ENCODE peak calls at places on chromosomes 11 and 22, in ten cellular contexts. J is esophagus squamous epithelium; U is tibial artery; N is A549; H is anterior cingulate cortex; Z is activated naive CD4-positive, alpha-beta T cell; B is mucosa of descending colon; Q is central memory CD4-positive, alpha-beta T cell; Y is NCI-H1092 treated with DMSO at 0.1 percent for 48 hours; O is hypothalamus. K is an unnamed sample.
A peak's percentile ranks its signal among the peaks of the same experiment; 100 is the strongest.

GRCh38 chr11:102664001-102664752 is 39.0 kb upstream of the MMP20 start:
- DNase-seq in B (no peak), U (no peak), H (no peak), J (no peak), N (no peak), O (no peak), Y (no peak), Z (no peak), Q (peak; percentile 1), K (no peak)

GRCh38 chr22:43467171-43467570 is 55.4 kb downstream of the MPPED1 start:
- DNase-seq in H (no peak), J (no peak), Z (no peak), Q (no peak), Y (no peak), N (no peak), O (peak; percentile 24), U (no peak), B (no peak), K (peak; percentile 12)

GRCh38 chr11:69618237-69618636 is 22.7 kb upstream of the CCND1 start:
- DNase-seq in O (no peak), U (no peak), B (no peak), Q (no peak), J (no peak), N (no peak), Y (no peak), Z (no peak), H (no peak), K (no peak)

GRCh38 chr11:31822604-31823371 is 11.7 kb upstream of the PAX6 start:
- DNase-seq in U (no peak), J (no peak), O (no peak), Z (no peak), B (no peak), Y (no peak), Q (no peak), N (no peak), H (no peak), K (no peak)

GRCh38 chr11:113203332-113203731 is 111.1 kb upstream of the TTC12 start:
- DNase-seq in Z (no peak), J (no peak), O (no peak), Y (no peak), Q (no peak), H (no peak), B (no peak), N (no peak), U (no peak), K (no peak)

GRCh38 chr22:23984430-23984829 is 4.5 kb downstream of the GSTT2 start:
- DNase-seq in U (no peak), N (no peak), O (no peak), Z (no peak), B (no peak), J (no peak), Q (no peak), Y (peak; percentile 33), H (no peak), K (peak; percentile 48)

GRCh38 chr11:74746868-74747267 is 1.8 kb upstream of the RNF169 start:
- DNase-seq in O (no peak), U (no peak), J (no peak), N (no peak), Y (no peak), Q (no peak), B (no peak), Z (no peak), H (no peak), K (no peak)

GRCh38 chr11:27433742-27434141 is 38.8 kb downstream of the LGR4 start:
- DNase-seq in Q (no peak), O (no peak), B (no peak), U (no peak), J (no peak), Z (no peak), Y (no peak), N (no peak), H (no peak), K (no peak)

GRCh38 chr11:10109836-10110235 is 184.2 kb downstream of the SBF2 start:
- DNase-seq in N (no peak), Y (no peak), Z (no peak), H (no peak), J (no peak), B (no peak), O (no peak), Q (no peak), U (no peak), K (no peak)

GRCh38 chr22:49699928-49700498 is 127.7 kb downstream of the BRD1 start:
- DNase-seq in J (no peak), O (no peak), N (no peak), U (no peak), Z (no peak), Y (no peak), H (no peak), B (no peak), Q (no peak), K (no peak)

GRCh38 chr11:73366953-73367352 is 9.2 kb upstream of the RELT start:
- DNase-seq in Z (no peak), O (no peak), Q (no peak), H (no peak), J (no peak), N (no peak), U (no peak), B (no peak), Y (no peak), K (no peak)

GRCh38 chr11:113462830-113463229 is 12.4 kb downstream of the DRD2 start:
- DNase-seq in B (no peak), Z (no peak), Q (no peak), O (no peak), H (no peak), Y (no peak), J (no peak), U (no peak), N (no peak), K (no peak)

GRCh38 chr22:31284241-31284745 is 8.0 kb downstream of the PIK3IP1 start:
- DNase-seq in B (peak; percentile 23), Z (no peak), U (no peak), O (no peak), Q (no peak), H (no peak), J (no peak), N (no peak), Y (peak; percentile 39), K (no peak)

GRCh38 chr11:119664063-119664572 is 64.9 kb downstream of the NECTIN1 start:
- DNase-seq in Q (no peak), U (no peak), N (no peak), O (no peak), J (no peak), Z (no peak), H (peak; percentile 30), B (no peak), Y (peak; percentile 78), K (no peak)

GRCh38 chr22:20113551-20114310 is 2.2 kb upstream of the RANBP1 start:
- DNase-seq in U (no peak), N (no peak), Z (no peak), H (no peak), J (no peak), Y (no peak), B (peak; percentile 25), O (no peak), Q (no peak), K (no peak)

GRCh38 chr11:118048472-118049370 is 28.2 kb upstream of the TMPRSS4 start:
- DNase-seq in N (no peak), B (no peak), Q (no peak), O (no peak), J (no peak), Z (no peak), U (no peak), Y (no peak), H (no peak), K (no peak)

GRCh38 chr11:57543601-57544000 is 6.2 kb downstream of the SMTNL1 start:
- DNase-seq in J (no peak), H (no peak), U (no peak), N (no peak), Y (no peak), Q (no peak), B (no peak), O (no peak), Z (no peak), K (no peak)

GRCh38 chr11:111465400-111465799 is 46.8 kb downstream of the BTG4 start:
- DNase-seq in H (no peak), Y (no peak), Q (no peak), B (no peak), N (no peak), Z (no peak), O (no peak), U (no peak), J (no peak), K (no peak)

GRCh38 chr11:72970557-72971118 is 156.4 kb downstream of the ATG16L2 start:
- DNase-seq in B (no peak), O (no peak), J (no peak), U (no peak), Z (no peak), Y (no peak), Q (no peak), H (no peak), N (no peak), K (no peak)

GRCh38 chr11:122103366-122103765 is 12.6 kb downstream of the BLID start:
- DNase-seq in N (no peak), Y (no peak), O (no peak), J (no peak), B (no peak), Z (no peak), Q (no peak), U (no peak), H (no peak), K (no peak)

GRCh38 chr22:20551805-20552449 is 44.5 kb downstream of the MED15 start:
- DNase-seq in Z (no peak), U (peak; percentile 59), J (no peak), Y (peak; percentile 4), H (peak; percentile 45), O (peak; percentile 48), N (no peak), B (no peak), Q (no peak), K (peak; percentile 55)

GRCh38 chr11:64556044-64556720 is 34.8 kb upstream of the SLC22A12 start:
- DNase-seq in U (no peak), Q (no peak), Z (no peak), O (no peak), Y (no peak), N (no peak), B (no peak), J (no peak), H (no peak), K (no peak)

GRCh38 chr11:113874920-113875413 is 405 bp downstream of the USP28 start:
- DNase-seq in Q (peak; percentile 61), Z (no peak), N (peak; percentile 31), O (no peak), H (peak; percentile 52), Y (peak; percentile 44), J (no peak), U (peak; percentile 45), B (no peak), K (peak; percentile 28)

GRCh38 chr22:27632451-27633295 is 168.9 kb downstream of the MN1 start:
- DNase-seq in U (no peak), Q (no peak), Z (no peak), Y (no peak), N (no peak), J (no peak), H (no peak), B (no peak), O (no peak), K (no peak)

GRCh38 chr22:44347098-44347497 is 34.3 kb upstream of the SHISAL1 start:
- DNase-seq in B (no peak), H (no peak), U (no peak), J (no peak), Z (no peak), Y (no peak), N (no peak), O (no peak), Q (no peak), K (no peak)